ENCODE peak calls at places on chromosomes 6 and 20, in seven cellular contexts. G is B cell, M is cardiac muscle cell, P is mesothelial cell of epicardium, T is astrocyte of the spinal cord, X is body of pancreas, I is GM23338. B is an unnamed sample.

GRCh38 chr6:45637611-45638257 is 260.0 kb upstream of the SUPT3H start:
- DNase-seq in G (no peak), M (no peak), P (no peak), T (peak), X (no peak), I (no peak), B (no peak)

GRCh38 chr6:164022632-164023031 is 608.1 kb downstream of the QKI start:
- DNase-seq in G (no peak), M (no peak), P (no peak), T (no peak), X (no peak), I (no peak), B (no peak)

GRCh38 chr6:125142614-125143013 is 11.0 kb upstream of the TPD52L1 start:
- DNase-seq in G (no peak), M (no peak), P (no peak), T (peak), X (no peak), I (no peak), B (no peak)

GRCh38 chr6:144152334-144152900 is 2.1 kb downstream of the STX11 start:
- DNase-seq in G (no peak), M (no peak), P (no peak), T (no peak), X (no peak), I (no peak), B (no peak)

GRCh38 chr6:70225052-70225451 is 77.8 kb downstream of the COL9A1 start:
- DNase-seq in G (no peak), M (peak), P (no peak), T (no peak), X (no peak), I (no peak), B (no peak)

GRCh38 chr6:111562271-111562670 is 43.4 kb downstream of the TRAF3IP2 start:
- DNase-seq in G (no peak), M (no peak), P (no peak), T (no peak), X (no peak), I (no peak), B (no peak)

GRCh38 chr6:39808934-39809333 is 16.8 kb downstream of the DAAM2 start:
- DNase-seq in G (no peak), M (no peak), P (no peak), T (peak), X (no peak), I (no peak), B (no peak)

GRCh38 chr20:58981564-58982364 is 708 bp downstream of the NELFCD start:
- DNase-seq in G (no peak), M (no peak), P (no peak), T (peak), X (no peak), I (peak), B (no peak)

GRCh38 chr20:37361336-37361735 is 15.4 kb downstream of the SRC start:
- DNase-seq in G (peak), M (no peak), P (no peak), T (no peak), X (peak), I (no peak), B (no peak)

GRCh38 chr20:62636446-62636845 is 5.9 kb upstream of the SLCO4A1 start:
- DNase-seq in G (no peak), M (no peak), P (no peak), T (no peak), X (no peak), I (no peak), B (no peak)

GRCh38 chr6:44339763-44340625 is 2.5 kb upstream of the SPATS1 start:
- DNase-seq in G (no peak), M (no peak), P (no peak), T (no peak), X (peak), I (no peak), B (no peak)

GRCh38 chr20:10478930-10479329 is 43.8 kb downstream of the SLX4IP start:
- DNase-seq in G (no peak), M (no peak), P (no peak), T (no peak), X (no peak), I (no peak), B (no peak)

DNA sequence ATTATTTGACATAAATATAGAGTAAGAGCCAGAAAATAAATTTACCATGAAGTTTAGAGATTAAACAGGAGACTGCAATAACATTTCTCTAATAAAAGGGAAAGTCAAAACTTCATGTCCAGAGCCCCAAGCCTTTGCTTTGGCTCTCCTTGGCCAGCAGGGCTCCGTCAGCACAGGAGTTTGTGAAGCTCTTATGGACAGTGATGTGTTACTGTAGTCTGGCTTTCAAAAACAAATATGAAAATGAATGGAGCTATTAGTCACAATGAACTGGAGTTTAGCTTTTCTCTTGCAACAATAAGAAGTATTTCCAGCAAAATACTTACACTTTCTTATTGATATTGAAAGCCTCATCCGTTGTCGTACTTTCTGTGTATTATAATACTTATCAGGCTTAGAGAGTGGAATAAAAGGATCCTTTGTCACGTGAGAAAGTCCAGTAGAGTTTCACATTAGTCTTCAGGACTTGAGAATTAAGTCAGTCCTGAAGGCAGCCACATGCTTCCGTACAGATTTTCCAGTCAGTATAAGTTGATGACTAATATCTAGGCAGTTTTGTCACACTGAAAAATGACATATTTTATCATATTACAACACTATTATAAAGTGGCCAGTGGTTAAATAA is 117.0 kb upstream of the PRL start:
- DNase-seq in G (no peak), M (no peak), P (no peak), T (peak), X (no peak), I (peak), B (no peak)
- TF ChIP-seq CTCF in G (no peak), M (peak), P (no peak), T (no peak), X (no peak), I (no peak), B (peak)

DNA sequence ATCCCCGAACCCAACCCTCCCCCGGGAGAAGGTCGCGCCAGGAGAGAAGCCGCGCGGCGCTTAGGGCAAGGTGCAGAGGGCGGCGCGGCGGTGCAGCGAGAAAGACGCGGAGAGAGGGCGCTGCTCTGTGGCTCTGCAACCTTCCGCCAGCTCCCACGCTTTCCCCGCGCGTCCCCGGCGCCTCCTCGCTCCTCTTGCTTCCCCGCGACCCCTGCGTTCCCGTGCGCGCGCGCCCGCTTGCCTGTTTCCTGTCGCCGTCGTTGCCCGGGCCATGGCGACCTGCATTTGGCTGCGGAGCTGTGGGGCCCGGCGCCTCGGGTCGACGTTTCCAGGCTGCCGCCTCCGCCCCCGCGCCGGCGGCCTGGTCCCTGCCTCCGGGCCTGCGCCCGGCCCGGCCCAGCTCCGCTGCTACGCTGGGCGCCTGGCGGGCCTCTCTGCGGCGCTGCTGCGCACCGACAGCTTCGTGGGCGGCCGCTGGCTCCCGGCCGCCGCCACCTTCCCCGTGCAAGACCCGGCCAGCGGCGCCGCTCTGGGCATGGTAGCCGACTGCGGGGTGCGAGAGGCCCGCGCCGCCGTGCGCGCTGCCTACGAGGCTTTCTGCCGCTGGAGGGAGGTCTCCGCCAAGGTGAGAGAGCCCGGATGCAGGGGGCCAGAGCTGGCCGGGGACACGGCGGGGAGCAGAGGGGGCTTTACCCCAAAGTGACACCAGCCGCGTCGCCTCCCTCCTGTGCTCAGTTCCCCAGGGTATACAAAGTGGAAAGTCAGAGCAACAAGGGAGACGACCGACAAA is at the start of gene ALDH5A1:
- DNase-seq in G (peak), M (peak), P (peak), T (peak), X (peak), I (peak), B (peak)
- TF ChIP-seq CTCF in G (peak), M (peak), P (no peak), T (peak), X (peak), I (no peak), B (peak)

DNA sequence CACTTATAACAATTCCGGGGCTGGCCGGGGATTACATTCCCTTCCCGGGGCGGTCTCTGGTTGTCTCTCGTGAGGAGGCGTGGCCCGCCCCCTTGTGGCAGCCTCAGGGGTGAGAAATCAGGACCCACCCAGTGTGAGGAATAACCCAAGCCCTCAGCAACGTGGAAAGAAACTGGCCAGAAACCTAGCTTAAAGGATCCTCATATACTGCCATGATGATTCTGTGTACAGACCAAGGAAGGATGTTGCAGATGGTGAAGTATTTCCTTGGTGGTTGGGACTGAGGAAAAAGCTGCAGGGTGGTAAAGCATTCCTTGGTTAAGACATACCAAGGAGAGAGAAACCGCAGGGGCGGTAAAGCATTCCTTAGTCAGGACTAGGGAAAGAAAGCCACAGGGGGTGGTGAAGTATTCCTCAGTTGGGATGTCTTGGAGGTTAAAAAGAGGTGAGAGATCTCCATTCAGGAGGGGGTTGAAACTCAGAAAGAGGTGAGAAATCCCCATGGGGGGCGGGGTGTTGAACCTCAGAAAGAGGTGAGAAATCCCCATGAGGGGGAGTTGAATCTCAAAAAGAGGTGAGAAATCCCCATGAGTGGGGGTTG is 238.2 kb downstream of the RNGTT start:
- DNase-seq in G (no peak), M (peak), P (peak), T (peak), X (no peak), I (peak), B (peak)
- TF ChIP-seq CTCF in G (no peak), M (peak), P (peak), T (peak), X (no peak), I (peak), B (peak)

GRCh38 chr20:64131406-64131805 is 24.0 kb upstream of the NPBWR2 start:
- DNase-seq in G (no peak), M (no peak), P (peak), T (no peak), X (peak), I (no peak), B (no peak)
- TF ChIP-seq CTCF in G (no peak), M (peak), P (no peak), T (peak), X (no peak), I (no peak), B (peak)

DNA sequence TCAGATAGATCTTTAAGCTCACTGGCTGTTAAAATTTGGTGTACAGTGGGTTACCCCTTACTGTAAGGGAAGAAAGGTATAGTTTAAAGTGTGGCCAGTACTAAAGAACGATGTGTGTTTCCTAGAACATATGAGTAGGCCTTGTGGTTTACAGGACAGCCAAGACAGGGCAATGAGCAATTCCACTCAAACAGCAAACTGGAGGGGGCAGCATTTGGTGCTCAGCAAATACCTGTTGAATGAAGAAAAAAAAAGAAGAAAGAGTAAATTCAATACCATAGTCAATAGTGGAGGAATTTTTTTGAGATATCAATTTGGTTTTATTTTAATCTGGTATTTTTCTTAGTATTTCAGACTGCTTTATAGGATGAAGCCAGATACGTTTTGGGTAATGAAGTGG is 3.8 kb upstream of the NCOA5 start:
- DNase-seq in G (no peak), M (no peak), P (no peak), T (peak), X (no peak), I (no peak), B (no peak)
- TF ChIP-seq CTCF in G (no peak), M (no peak), P (no peak), T (no peak), X (no peak), I (no peak), B (no peak)

DNA sequence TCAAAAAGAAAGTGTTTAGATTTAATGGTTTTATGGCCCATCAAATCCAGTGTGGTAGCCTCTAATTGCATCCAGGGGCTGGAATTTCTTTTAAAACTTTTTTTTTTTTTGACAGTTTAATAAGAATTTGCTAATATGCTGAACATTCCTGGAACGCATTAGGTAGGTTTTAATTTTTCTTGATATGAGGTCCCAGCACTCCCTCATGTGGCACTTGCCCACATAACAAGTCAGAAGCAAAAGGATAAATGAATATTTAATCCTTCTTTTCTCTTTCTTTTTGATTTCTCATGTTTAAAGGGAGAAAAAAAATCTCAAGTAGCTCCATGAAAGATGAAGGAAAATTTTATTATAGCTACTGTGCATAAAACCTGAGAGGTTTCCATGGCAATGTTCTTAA is 13.5 kb downstream of the HAO1 start:
- DNase-seq in G (no peak), M (peak), P (no peak), T (peak), X (no peak), I (peak), B (no peak)
- TF ChIP-seq CTCF in G (no peak), M (peak), P (peak), T (peak), X (peak), I (peak), B (peak)

GRCh38 chr6:149545258-149545753 is 537 bp downstream of the PPIL4 start:
- DNase-seq in G (peak), M (peak), P (no peak), T (peak), X (peak), I (peak), B (no peak)
- TF ChIP-seq CTCF in G (no peak), M (no peak), P (peak), T (no peak), X (peak), I (no peak), B (peak)